ENCODE peak calls at places on chromosomes 11 and 22, in eight cellular contexts. F is heart left ventricle, J is HepG2, Y is A673, S is AG04450, L is K562, P is lower lobe of right lung, I is fibroblast of lung. N is an unnamed sample.

GRCh38 chr22:21652547-21653545 is 10.7 kb downstream of the SDF2L1 start:
- DNase-seq in J (no peak), Y (no peak), F (no peak), S (no peak), P (no peak), I (no peak), L (peak), N (no peak)

GRCh38 chr11:27611946-27612455 is 88.3 kb downstream of the BDNF start:
- DNase-seq in S (no peak), I (no peak), L (no peak), Y (no peak), P (no peak), J (no peak), F (no peak), N (no peak)

GRCh38 chr22:28023774-28024173 is 104.7 kb upstream of the PITPNB start:
- DNase-seq in S (no peak), Y (no peak), J (no peak), P (no peak), L (no peak), I (no peak), F (no peak), N (no peak)

GRCh38 chr22:48953830-48954229 is 873.8 kb downstream of the BRD1 start:
- DNase-seq in L (no peak), J (no peak), P (no peak), I (no peak), Y (no peak), F (no peak), S (no peak), N (no peak)

GRCh38 chr11:62601114-62601363 is 626 bp downstream of the MTA2 start:
- DNase-seq in L (peak), J (no peak), Y (no peak), P (no peak), F (peak), I (no peak), S (no peak), N (no peak)

GRCh38 chr22:45296628-45297297 is 12.0 kb downstream of the UPK3A start:
- DNase-seq in Y (no peak), F (no peak), J (no peak), S (no peak), L (no peak), I (no peak), P (no peak), N (no peak)

GRCh38 chr22:39475902-39476301 is 19.1 kb downstream of the MGAT3 start:
- DNase-seq in J (no peak), Y (no peak), S (no peak), I (no peak), L (no peak), F (peak), P (no peak), N (no peak)

GRCh38 chr11:66546966-66547661 is 411 bp downstream of the ACTN3 start:
- DNase-seq in J (no peak), F (no peak), P (no peak), I (no peak), S (no peak), Y (no peak), L (no peak), N (no peak)

GRCh38 chr11:10580625-10581024 is 12.2 kb upstream of the LYVE1 start:
- DNase-seq in F (no peak), S (no peak), L (no peak), P (no peak), I (no peak), Y (no peak), J (no peak), N (no peak)

GRCh38 chr22:49205401-49205800 is 622.3 kb downstream of the BRD1 start:
- DNase-seq in Y (no peak), F (peak), L (no peak), I (no peak), P (no peak), J (no peak), S (no peak), N (no peak)

GRCh38 chr11:120331301-120331966 is 4.8 kb upstream of the ARHGEF12 start:
- DNase-seq in L (no peak), J (no peak), I (peak), P (no peak), Y (peak), F (no peak), S (peak), N (peak)

GRCh38 chr22:50342651-50343540 is at the start of gene PPP6R2:
- DNase-seq in L (peak), I (peak), S (no peak), Y (peak), P (peak), F (peak), J (peak), N (peak)

GRCh38 chr11:61056566-61056965 is 45.7 kb upstream of the CD5 start:
- DNase-seq in L (no peak), F (no peak), S (no peak), I (no peak), P (no peak), J (no peak), Y (no peak), N (no peak)

GRCh38 chr11:48900131-48900800 is 83.4 kb downstream of the TRIM51G start:
- DNase-seq in L (no peak), J (no peak), Y (no peak), F (no peak), S (no peak), P (peak), I (no peak), N (no peak)

GRCh38 chr22:38317995-38318715 is 922 bp upstream of the CSNK1E start:
- DNase-seq in F (peak), S (peak), J (peak), Y (peak), I (peak), L (peak), P (peak), N (peak)

GRCh38 chr22:27718186-27719032 is 83.1 kb downstream of the MN1 start:
- DNase-seq in J (peak), F (peak), L (peak), P (peak), I (peak), Y (peak), S (peak), N (peak)

GRCh38 chr22:18974477-18975180 is 38.5 kb upstream of the PRODH start:
- DNase-seq in S (no peak), Y (no peak), L (no peak), J (no peak), P (no peak), F (no peak), I (no peak), N (no peak)

GRCh38 chr11:44300881-44301855 is 8.8 kb downstream of the ALX4 start:
- DNase-seq in S (no peak), Y (no peak), F (no peak), J (no peak), L (no peak), I (no peak), P (no peak), N (no peak)

GRCh38 chr22:41917906-41918791 is 3.3 kb upstream of the SHISA8 start:
- DNase-seq in J (no peak), I (peak), L (no peak), Y (peak), F (peak), S (no peak), P (peak), N (peak)

GRCh38 chr11:116931206-116931953 is 94.0 kb upstream of the APOA1 start:
- DNase-seq in Y (peak), S (no peak), I (peak), J (no peak), L (peak), P (no peak), F (peak), N (peak)

GRCh38 chr22:37258005-37258790 is 14.1 kb upstream of the RAC2 start:
- DNase-seq in L (no peak), J (no peak), F (no peak), S (no peak), I (no peak), P (no peak), Y (no peak), N (no peak)

GRCh38 chr22:25395468-25395867 is 169.0 kb upstream of the GRK3 start:
- DNase-seq in L (no peak), J (no peak), F (peak), Y (no peak), I (no peak), P (no peak), S (no peak), N (no peak)

GRCh38 chr22:49269371-49269770 is 558.3 kb downstream of the BRD1 start:
- DNase-seq in F (no peak), I (no peak), S (no peak), Y (no peak), P (no peak), J (no peak), L (no peak), N (no peak)

GRCh38 chr11:130732476-130732875 is 183.8 kb downstream of the SNX19 start:
- DNase-seq in J (no peak), I (no peak), F (no peak), P (no peak), Y (no peak), S (no peak), L (no peak), N (no peak)

GRCh38 chr11:44941286-44942021 is 9.2 kb downstream of the TP53I11 start:
- DNase-seq in I (no peak), S (no peak), F (no peak), L (no peak), J (no peak), Y (no peak), P (no peak), N (no peak)

GRCh38 chr22:45212992-45213751 is 27.5 kb downstream of the KIAA0930 start:
- DNase-seq in J (no peak), F (peak), I (peak), L (no peak), S (no peak), P (peak), Y (no peak), N (no peak)

GRCh38 chr22:23282986-23283385 is 102.7 kb downstream of the BCR start:
- DNase-seq in P (no peak), Y (no peak), L (no peak), S (no peak), J (no peak), F (no peak), I (no peak), N (no peak)

GRCh38 chr11:31958086-31958735 is 132.7 kb upstream of the RCN1 start:
- DNase-seq in I (peak), P (peak), Y (peak), L (peak), S (no peak), F (peak), J (peak), N (peak)

GRCh38 chr11:10051868-10052586 is 242.0 kb downstream of the SBF2 start:
- DNase-seq in S (no peak), L (no peak), I (peak), Y (no peak), J (no peak), P (no peak), F (no peak), N (no peak)

GRCh38 chr11:22472306-22472705 is 134.1 kb downstream of the SLC17A6 start:
- DNase-seq in S (no peak), L (no peak), I (no peak), J (no peak), P (no peak), F (no peak), Y (peak), N (no peak)

GRCh38 chr11:116190861-116191260 is 581.9 kb downstream of the BUD13 start:
- DNase-seq in P (no peak), J (no peak), S (no peak), F (no peak), Y (no peak), L (no peak), I (no peak), N (no peak)

GRCh38 chr22:32830957-32831356 is 29.5 kb downstream of the TIMP3 start:
- DNase-seq in F (no peak), S (no peak), L (no peak), Y (no peak), I (no peak), J (no peak), P (no peak), N (no peak)

GRCh38 chr11:7451952-7452507 is 33.3 kb upstream of the OLFML1 start:
- DNase-seq in I (no peak), Y (no peak), L (no peak), F (no peak), P (no peak), S (no peak), J (no peak), N (no peak)
- TF ChIP-seq CTCF in I (no peak), Y (no peak), L (no peak), F (no peak), P (no peak), S (no peak), J (no peak), N (no peak)

GRCh38 chr11:1746956-1747752 is 3.2 kb downstream of the IFITM10 start:
- DNase-seq in F (no peak), S (no peak), I (no peak), J (no peak), P (no peak), Y (no peak), L (no peak), N (no peak)

GRCh38 chr11:1744137-1744878 is 6.1 kb downstream of the IFITM10 start:
- DNase-seq in L (no peak), P (no peak), I (no peak), F (no peak), Y (no peak), S (no peak), J (no peak), N (no peak)

GRCh38 chr11:1744879-1745700 is 5.3 kb downstream of the IFITM10 start:
- DNase-seq in P (no peak), F (no peak), L (no peak), Y (no peak), I (no peak), J (no peak), S (no peak), N (no peak)

GRCh38 chr11:1746516-1746931 is 3.9 kb downstream of the IFITM10 start:
- DNase-seq in Y (no peak), I (no peak), L (no peak), S (no peak), F (no peak), J (no peak), P (no peak), N (no peak)

GRCh38 chr11:1745701-1746320 is 4.6 kb downstream of the IFITM10 start:
- DNase-seq in F (no peak), L (no peak), P (no peak), J (no peak), I (no peak), S (no peak), Y (no peak), N (no peak)
- H3K27ac ChIP-seq in F (no peak), L (no peak), P (no peak), J (no peak), I (no peak), S (no peak), Y (no peak), N (peak)

GRCh38 chr22:43173566-43173965 is 13.4 kb downstream of the TTLL12 start:
- DNase-seq in P (no peak), F (no peak), J (no peak), S (no peak), I (no peak), L (no peak), Y (no peak), N (no peak)

GRCh38 chr22:43177479-43177878 is 9.5 kb downstream of the TTLL12 start:
- DNase-seq in P (no peak), Y (no peak), L (no peak), J (no peak), I (no peak), F (no peak), S (no peak), N (no peak)

GRCh38 chr22:43176090-43176489 is 10.8 kb downstream of the TTLL12 start:
- DNase-seq in P (no peak), I (no peak), S (no peak), L (no peak), Y (no peak), J (no peak), F (no peak), N (no peak)

GRCh38 chr22:43173976-43174720 is 12.8 kb downstream of the TTLL12 start:
- DNase-seq in L (no peak), J (no peak), P (no peak), Y (no peak), S (no peak), F (no peak), I (no peak), N (no peak)

GRCh38 chr22:43174941-43175531 is 11.9 kb downstream of the TTLL12 start:
- DNase-seq in F (no peak), S (no peak), L (no peak), Y (no peak), P (no peak), I (no peak), J (no peak), N (no peak)
- TF ChIP-seq CTCF in F (no peak), S (no peak), L (no peak), Y (no peak), P (no peak), I (no peak), J (no peak), N (no peak)

GRCh38 chr11:131859811-131860210 is 489.4 kb downstream of the NTM start:
- DNase-seq in F (no peak), I (peak), Y (no peak), J (no peak), P (no peak), S (no peak), L (no peak), N (no peak)
- H3K27ac ChIP-seq in F (no peak), I (no peak), Y (no peak), J (no peak), P (no peak), S (no peak), L (no peak), N (no peak)

GRCh38 chr11:107740256-107740655 is 28.4 kb upstream of the SLN start:
- DNase-seq in L (no peak), P (no peak), Y (no peak), F (no peak), J (no peak), I (no peak), S (no peak), N (no peak)

GRCh38 chr11:107744736-107745135 is 32.9 kb upstream of the SLN start:
- DNase-seq in F (no peak), P (no peak), Y (no peak), L (no peak), I (no peak), J (no peak), S (no peak), N (no peak)

GRCh38 chr11:107736546-107736945 is 24.7 kb upstream of the SLN start:
- DNase-seq in I (no peak), S (no peak), F (no peak), Y (no peak), J (no peak), P (no peak), L (no peak), N (no peak)

GRCh38 chr11:107743161-107743560 is 31.3 kb upstream of the SLN start:
- DNase-seq in F (no peak), P (no peak), S (no peak), Y (no peak), I (no peak), L (no peak), J (no peak), N (no peak)

DNA sequence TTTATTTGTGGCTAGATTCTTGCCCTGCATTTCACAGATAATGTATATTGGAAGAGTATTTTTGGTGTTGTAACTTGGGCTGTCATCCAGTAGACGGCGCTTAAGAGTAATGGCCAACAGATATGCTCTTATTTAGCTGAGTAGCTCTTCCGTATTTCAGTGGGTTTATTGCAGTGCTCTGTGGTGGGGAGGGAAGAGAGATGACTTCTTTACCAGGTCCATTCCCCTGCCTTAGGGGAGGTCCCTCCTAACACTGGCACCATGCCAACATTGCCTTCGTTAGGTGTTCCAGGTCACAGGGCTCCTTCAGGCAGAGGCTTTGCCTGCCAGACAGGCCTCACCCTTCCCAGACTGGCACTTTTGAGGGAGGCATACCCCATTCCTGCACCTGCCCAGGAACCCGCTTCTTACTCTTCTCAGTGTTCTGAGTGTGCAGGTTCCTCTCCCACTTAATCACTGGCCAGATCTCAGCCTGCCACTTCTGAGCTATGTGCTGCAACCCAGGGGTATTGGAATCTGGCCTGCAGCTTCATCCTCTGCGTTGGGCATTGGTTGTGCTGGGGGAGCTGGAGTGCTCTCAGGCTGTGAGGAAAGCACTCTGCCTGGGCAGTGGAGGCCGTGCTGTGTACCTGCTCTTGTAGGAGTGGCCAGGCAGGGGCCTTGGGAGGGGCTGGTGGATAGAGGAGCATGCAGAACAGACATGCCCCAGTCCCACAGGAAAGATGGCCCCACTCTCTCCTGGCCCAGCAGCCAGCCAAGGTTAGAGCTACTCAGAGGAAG is 29.4 kb upstream of the SLN start:
- DNase-seq in P (peak), Y (peak), S (peak), J (peak), I (peak), F (no peak), L (peak), N (no peak)
- TF ChIP-seq CTCF in P (peak), Y (peak), S (peak), J (peak), I (peak), F (no peak), L (peak), N (peak)

GRCh38 chr11:94224078-94224477 is 80.3 kb upstream of the IZUMO1R start:
- DNase-seq in L (no peak), S (no peak), I (peak), Y (no peak), F (no peak), P (no peak), J (no peak), N (no peak)
- H3K27ac ChIP-seq in L (no peak), S (no peak), I (no peak), Y (no peak), F (no peak), P (no peak), J (no peak), N (no peak)

GRCh38 chr11:118174006-118174567 is 2.4 kb downstream of the SCN2B start:
- DNase-seq in L (no peak), S (no peak), I (no peak), P (no peak), J (no peak), F (no peak), Y (no peak), N (no peak)

GRCh38 chr11:118175031-118175531 is 1.4 kb downstream of the SCN2B start:
- DNase-seq in F (no peak), J (peak), P (no peak), I (peak), Y (no peak), S (no peak), L (no peak), N (peak)

GRCh38 chr11:118175600-118176399 is 639 bp downstream of the SCN2B start:
- DNase-seq in F (no peak), Y (no peak), P (no peak), L (no peak), S (no peak), J (no peak), I (no peak), N (no peak)

GRCh38 chr11:118180300-118180703 is 3.9 kb upstream of the SCN2B start:
- DNase-seq in F (peak), L (no peak), I (peak), P (no peak), J (peak), Y (peak), S (no peak), N (peak)

DNA sequence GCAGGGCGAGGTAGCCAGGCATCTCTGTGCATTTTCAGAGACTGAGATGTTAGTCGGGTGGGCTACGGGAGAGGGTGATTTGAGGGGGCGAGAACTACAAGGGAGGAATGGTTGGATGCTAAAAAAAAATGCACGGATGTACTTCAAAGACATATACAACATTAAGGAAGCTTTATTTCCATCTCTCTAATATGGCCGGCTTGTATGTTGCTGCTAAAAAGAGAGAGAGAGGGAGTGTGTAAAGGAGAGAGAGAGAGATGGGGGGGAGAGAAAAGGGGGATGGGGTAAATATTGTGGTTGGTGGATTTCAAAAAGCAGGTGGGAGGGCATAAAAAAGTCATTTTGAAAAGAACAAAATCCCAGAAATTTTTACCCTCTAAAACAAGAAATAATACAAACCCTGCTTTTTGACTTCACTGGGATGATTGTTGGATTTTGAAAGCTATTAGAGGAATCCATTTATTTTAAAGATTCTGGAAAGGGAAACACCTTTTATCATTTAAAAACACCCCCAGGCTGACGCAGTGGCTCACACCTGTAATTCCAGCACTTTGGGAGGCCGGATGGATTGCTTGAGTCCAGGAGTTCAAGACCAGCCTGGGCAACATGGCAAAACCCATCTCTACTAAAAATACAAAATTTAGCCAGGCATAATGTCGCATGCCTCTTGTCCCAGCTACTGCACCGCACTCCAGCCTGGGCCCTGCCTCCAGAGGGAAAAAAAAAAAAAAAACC is at the start of gene SCN2B:
- DNase-seq in Y (no peak), I (peak), F (no peak), L (no peak), S (no peak), P (no peak), J (no peak), N (peak)
- TF ChIP-seq CTCF in Y (no peak), I (no peak), F (no peak), L (no peak), S (no peak), P (no peak), J (no peak), N (no peak)